ENCODE peak calls at places on chromosomes 5 and 9, in nine cellular contexts. One of them, this sample, is unnamed.

GRCh38 chr5:93385665-93386064 is 195.4 kb downstream of the NR2F1-AS1 start:
- DNase-seq in K562: no peak
- DNase-seq in HepG2: no peak
- DNase-seq in GM12878: no peak
- DNase-seq in spleen: no peak
- DNase-seq in stomach: no peak
- DNase-seq in GM23338: no peak
- DNase-seq in HCT116: no peak
- DNase-seq in transverse colon: no peak
- DNase-seq in this sample: no peak

GRCh38 chr5:59039003-59039295 is 456.1 kb downstream of the RAB3C start:
- DNase-seq in HepG2: no peak
- DNase-seq in stomach: no peak
- DNase-seq in HCT116: no peak
- DNase-seq in spleen: no peak
- DNase-seq in transverse colon: no peak
- DNase-seq in K562: no peak
- DNase-seq in GM23338: no peak
- DNase-seq in GM12878: no peak
- DNase-seq in this sample: no peak

GRCh38 chr9:76664120-76664519 is 100.1 kb upstream of the PCA3 start:
- DNase-seq in transverse colon: no peak
- DNase-seq in GM23338: no peak
- DNase-seq in HepG2: no peak
- DNase-seq in HCT116: no peak
- DNase-seq in spleen: no peak
- DNase-seq in GM12878: no peak
- DNase-seq in K562: no peak
- DNase-seq in stomach: no peak
- DNase-seq in this sample: no peak

GRCh38 chr5:73564644-73565165 is 734 bp downstream of the ANKRA2 start:
- DNase-seq in transverse colon: no peak
- DNase-seq in GM12878: no peak
- DNase-seq in GM23338: no peak
- DNase-seq in HepG2: no peak
- DNase-seq in spleen: no peak
- DNase-seq in K562: peak
- DNase-seq in HCT116: no peak
- DNase-seq in stomach: no peak
- DNase-seq in this sample: no peak

GRCh38 chr5:116576043-116576713 is 1.6 kb upstream of the SEMA6A start:
- DNase-seq in GM12878: no peak
- DNase-seq in stomach: peak
- DNase-seq in HCT116: peak
- DNase-seq in spleen: peak
- DNase-seq in K562: peak
- DNase-seq in transverse colon: peak
- DNase-seq in HepG2: peak
- DNase-seq in GM23338: peak
- DNase-seq in this sample: no peak

GRCh38 chr5:15105799-15106393 is 234.3 kb upstream of the ANKH start:
- DNase-seq in HCT116: peak
- DNase-seq in K562: peak
- DNase-seq in GM23338: peak
- DNase-seq in spleen: no peak
- DNase-seq in GM12878: no peak
- DNase-seq in HepG2: peak
- DNase-seq in stomach: peak
- DNase-seq in transverse colon: peak
- DNase-seq in this sample: no peak

GRCh38 chr5:171601266-171601881 is 181.9 kb downstream of the FGF18 start:
- DNase-seq in GM12878: no peak
- DNase-seq in GM23338: no peak
- DNase-seq in K562: no peak
- DNase-seq in HepG2: no peak
- DNase-seq in stomach: no peak
- DNase-seq in transverse colon: no peak
- DNase-seq in spleen: no peak
- DNase-seq in HCT116: no peak
- DNase-seq in this sample: no peak

GRCh38 chr9:122498883-122499288 is 11.7 kb upstream of the OR1J2 start:
- DNase-seq in HepG2: peak
- DNase-seq in HCT116: peak
- DNase-seq in K562: peak
- DNase-seq in transverse colon: no peak
- DNase-seq in stomach: no peak
- DNase-seq in GM12878: no peak
- DNase-seq in spleen: no peak
- DNase-seq in GM23338: peak
- DNase-seq in this sample: no peak

GRCh38 chr5:67393211-67393610 is 196.6 kb upstream of the CD180 start:
- DNase-seq in K562: no peak
- DNase-seq in GM23338: no peak
- DNase-seq in HepG2: no peak
- DNase-seq in GM12878: no peak
- DNase-seq in stomach: no peak
- DNase-seq in transverse colon: no peak
- DNase-seq in spleen: no peak
- DNase-seq in HCT116: no peak
- DNase-seq in this sample: no peak

GRCh38 chr9:36865731-36866635 is 168.1 kb downstream of the PAX5 start:
- DNase-seq in HCT116: no peak
- DNase-seq in HepG2: no peak
- DNase-seq in spleen: peak
- DNase-seq in stomach: no peak
- DNase-seq in GM23338: no peak
- DNase-seq in K562: no peak
- DNase-seq in GM12878: no peak
- DNase-seq in transverse colon: no peak
- DNase-seq in this sample: no peak

DNA sequence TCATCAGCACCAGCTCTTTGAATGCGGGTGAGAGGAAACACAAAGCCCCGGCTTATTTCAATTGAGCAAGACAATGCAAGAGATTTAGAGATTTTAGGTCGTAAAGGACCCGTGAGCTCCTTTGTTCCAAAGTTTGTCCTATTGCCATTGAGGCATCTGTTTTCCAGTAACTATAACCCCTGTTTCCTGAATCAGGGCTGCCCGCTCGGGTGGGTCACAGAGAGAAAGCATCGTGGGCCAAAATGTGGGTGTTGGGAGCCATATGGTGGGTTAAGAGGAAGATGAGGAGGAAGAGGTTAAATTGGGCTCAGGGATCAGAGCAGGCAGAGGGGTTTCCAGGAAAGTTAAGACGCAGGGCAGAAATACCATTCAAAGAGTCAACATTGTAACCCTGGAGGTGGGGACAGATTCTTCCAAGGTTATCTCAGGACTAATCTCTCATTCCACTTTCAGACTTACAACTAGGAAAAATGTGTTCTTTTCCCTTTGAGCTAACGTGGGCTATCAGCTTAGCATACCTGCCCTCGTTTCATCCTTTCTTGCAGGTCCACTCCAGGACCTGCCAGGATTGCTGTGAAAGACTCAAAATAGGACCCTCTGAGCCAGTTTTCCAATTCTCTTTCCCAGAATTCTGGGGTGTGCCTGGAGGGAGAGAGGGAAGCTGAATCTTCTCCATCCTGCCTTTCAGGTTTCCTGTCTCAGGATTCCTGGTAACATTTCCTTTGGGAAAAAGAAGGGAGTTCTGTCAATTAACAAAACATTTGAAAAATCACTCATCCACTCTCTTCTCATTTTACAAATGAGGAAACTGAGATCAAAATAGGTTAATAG is 95.5 kb upstream of the TAF11L2 start:
- DNase-seq in stomach: no peak
- DNase-seq in spleen: no peak
- DNase-seq in GM23338: peak
- DNase-seq in HepG2: no peak
- DNase-seq in K562: no peak
- DNase-seq in GM12878: no peak
- DNase-seq in transverse colon: no peak
- DNase-seq in HCT116: no peak
- DNase-seq in this sample: peak
- H3K27ac ChIP-seq in stomach: no peak
- H3K27ac ChIP-seq in spleen: no peak
- H3K27ac ChIP-seq in GM23338: peak
- H3K27ac ChIP-seq in HepG2: no peak
- H3K27ac ChIP-seq in K562: no peak
- H3K27ac ChIP-seq in GM12878: no peak
- H3K27ac ChIP-seq in transverse colon: no peak
- H3K27ac ChIP-seq in HCT116: no peak
- H3K27ac ChIP-seq in this sample: no peak

GRCh38 chr5:95822038-95822407 is 503 bp downstream of the GLRX start:
- DNase-seq in GM23338: peak
- DNase-seq in K562: peak
- DNase-seq in HepG2: no peak
- DNase-seq in GM12878: no peak
- DNase-seq in stomach: peak
- DNase-seq in HCT116: no peak
- DNase-seq in spleen: peak
- DNase-seq in transverse colon: peak
- DNase-seq in this sample: peak

GRCh38 chr5:95823738-95824609 is 1.4 kb upstream of the GLRX start:
- DNase-seq in GM12878: no peak
- DNase-seq in HCT116: peak
- DNase-seq in spleen: peak
- DNase-seq in stomach: peak
- DNase-seq in HepG2: peak
- DNase-seq in GM23338: peak
- DNase-seq in K562: peak
- DNase-seq in transverse colon: peak
- DNase-seq in this sample: no peak

GRCh38 chr5:95823241-95823737 is 763 bp upstream of the GLRX start:
- DNase-seq in transverse colon: no peak
- DNase-seq in HepG2: no peak
- DNase-seq in GM12878: no peak
- DNase-seq in HCT116: no peak
- DNase-seq in GM23338: no peak
- DNase-seq in K562: peak
- DNase-seq in stomach: no peak
- DNase-seq in spleen: no peak
- DNase-seq in this sample: no peak

GRCh38 chr5:95821110-95822021 is 1.2 kb downstream of the GLRX start:
- DNase-seq in HepG2: no peak
- DNase-seq in transverse colon: no peak
- DNase-seq in HCT116: no peak
- DNase-seq in K562: no peak
- DNase-seq in GM23338: no peak
- DNase-seq in spleen: no peak
- DNase-seq in GM12878: no peak
- DNase-seq in stomach: no peak
- DNase-seq in this sample: no peak

GRCh38 chr5:95822408-95823240 is at the start of gene GLRX:
- DNase-seq in GM12878: no peak
- DNase-seq in HepG2: peak
- DNase-seq in GM23338: peak
- DNase-seq in HCT116: peak
- DNase-seq in K562: peak
- DNase-seq in spleen: peak
- DNase-seq in transverse colon: peak
- DNase-seq in stomach: peak
- DNase-seq in this sample: peak
- TF ChIP-seq POLR2AphosphoS5 in GM12878: peak
- TF ChIP-seq POLR2AphosphoS5 in HepG2: peak
- TF ChIP-seq POLR2AphosphoS5 in GM23338: peak
- TF ChIP-seq POLR2AphosphoS5 in HCT116: peak
- TF ChIP-seq POLR2AphosphoS5 in K562: no peak
- TF ChIP-seq POLR2AphosphoS5 in spleen: peak
- TF ChIP-seq POLR2AphosphoS5 in transverse colon: peak
- TF ChIP-seq POLR2AphosphoS5 in stomach: peak
- TF ChIP-seq POLR2AphosphoS5 in this sample: peak

GRCh38 chr9:121275781-121276658 is 8.1 kb downstream of the GSN start:
- DNase-seq in GM12878: no peak
- DNase-seq in HepG2: no peak
- DNase-seq in K562: no peak
- DNase-seq in GM23338: no peak
- DNase-seq in HCT116: no peak
- DNase-seq in spleen: no peak
- DNase-seq in transverse colon: no peak
- DNase-seq in stomach: no peak
- DNase-seq in this sample: no peak
- H3K27ac ChIP-seq in GM12878: no peak
- H3K27ac ChIP-seq in HepG2: no peak
- H3K27ac ChIP-seq in K562: no peak
- H3K27ac ChIP-seq in GM23338: no peak
- H3K27ac ChIP-seq in HCT116: no peak
- H3K27ac ChIP-seq in spleen: no peak
- H3K27ac ChIP-seq in transverse colon: peak
- H3K27ac ChIP-seq in stomach: peak
- H3K27ac ChIP-seq in this sample: peak

GRCh38 chr9:70135176-70135575 is 91.5 kb downstream of the MAMDC2 start:
- DNase-seq in K562: no peak
- DNase-seq in HCT116: no peak
- DNase-seq in transverse colon: no peak
- DNase-seq in stomach: no peak
- DNase-seq in GM12878: no peak
- DNase-seq in HepG2: no peak
- DNase-seq in spleen: no peak
- DNase-seq in GM23338: no peak
- DNase-seq in this sample: peak

GRCh38 chr9:70137577-70137976 is 93.9 kb downstream of the MAMDC2 start:
- DNase-seq in HCT116: no peak
- DNase-seq in K562: no peak
- DNase-seq in transverse colon: no peak
- DNase-seq in stomach: no peak
- DNase-seq in GM23338: no peak
- DNase-seq in GM12878: no peak
- DNase-seq in HepG2: no peak
- DNase-seq in spleen: no peak
- DNase-seq in this sample: no peak

GRCh38 chr9:70134360-70134759 is 90.7 kb downstream of the MAMDC2 start:
- DNase-seq in K562: no peak
- DNase-seq in GM23338: no peak
- DNase-seq in transverse colon: no peak
- DNase-seq in stomach: no peak
- DNase-seq in spleen: no peak
- DNase-seq in HCT116: no peak
- DNase-seq in HepG2: no peak
- DNase-seq in GM12878: no peak
- DNase-seq in this sample: peak

GRCh38 chr9:70133253-70134208 is 89.9 kb downstream of the MAMDC2 start:
- DNase-seq in GM23338: no peak
- DNase-seq in spleen: no peak
- DNase-seq in K562: no peak
- DNase-seq in HCT116: no peak
- DNase-seq in GM12878: no peak
- DNase-seq in HepG2: no peak
- DNase-seq in stomach: no peak
- DNase-seq in transverse colon: no peak
- DNase-seq in this sample: peak

DNA sequence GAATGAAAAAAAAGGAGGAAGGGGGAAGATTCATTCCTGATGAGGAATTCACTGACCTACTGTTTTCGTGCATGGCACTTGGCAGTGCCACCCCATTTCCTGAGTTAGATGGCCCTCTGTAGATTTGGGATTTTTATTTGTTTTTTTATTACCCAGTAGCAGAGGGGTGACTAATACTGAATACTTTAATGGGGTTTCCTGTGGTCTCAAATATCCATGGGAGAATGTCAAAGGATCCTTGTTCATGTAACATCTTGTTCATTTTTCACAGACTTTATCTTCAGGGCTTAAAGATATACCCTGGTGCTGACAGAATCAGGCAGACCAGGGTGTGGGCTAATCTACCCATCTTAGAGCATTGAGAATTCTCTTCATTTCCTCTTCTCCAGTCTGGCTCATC is 93.0 kb downstream of the MAMDC2 start:
- DNase-seq in GM12878: no peak
- DNase-seq in K562: no peak
- DNase-seq in spleen: no peak
- DNase-seq in HCT116: no peak
- DNase-seq in stomach: no peak
- DNase-seq in HepG2: no peak
- DNase-seq in GM23338: no peak
- DNase-seq in transverse colon: no peak
- DNase-seq in this sample: no peak
- TF ChIP-seq POLR2AphosphoS5 in GM12878: no peak
- TF ChIP-seq POLR2AphosphoS5 in K562: no peak
- TF ChIP-seq POLR2AphosphoS5 in spleen: no peak
- TF ChIP-seq POLR2AphosphoS5 in HCT116: no peak
- TF ChIP-seq POLR2AphosphoS5 in stomach: no peak
- TF ChIP-seq POLR2AphosphoS5 in HepG2: no peak
- TF ChIP-seq POLR2AphosphoS5 in GM23338: no peak
- TF ChIP-seq POLR2AphosphoS5 in transverse colon: no peak
- TF ChIP-seq POLR2AphosphoS5 in this sample: no peak

This sample was measured in esophagus muscularis mucosa.